ENCODE peak calls at places on chromosomes 16 and 17, in nine cellular contexts. One of them, this sample, is unnamed.

GRCh38 chr16:84138824-84139627 is 6.0 kb downstream of the HSDL1 start:
- DNase-seq in HuH-7.5: peak
- DNase-seq in frontal cortex: no peak
- DNase-seq in adipocyte: peak
- DNase-seq in HCEC 1CT: no peak
- DNase-seq in naive B cell: no peak
- DNase-seq in activated CD4-positive, alpha-beta T cell treated with anti-CD3 and anti-CD28 coated beads, Interleukin-2, amount 50 U/mL, for 1 hour: no peak
- DNase-seq in AG20443: peak
- DNase-seq in CD8-positive, alpha-beta memory T cell: peak
- DNase-seq in this sample: peak

GRCh38 chr17:79365836-79366831 is 244.7 kb downstream of the RBFOX3 start:
- DNase-seq in HuH-7.5: no peak
- DNase-seq in frontal cortex: no peak
- DNase-seq in adipocyte: no peak
- DNase-seq in HCEC 1CT: no peak
- DNase-seq in naive B cell: no peak
- DNase-seq in activated CD4-positive, alpha-beta T cell treated with anti-CD3 and anti-CD28 coated beads, Interleukin-2, amount 50 U/mL, for 1 hour: no peak
- DNase-seq in AG20443: no peak
- DNase-seq in CD8-positive, alpha-beta memory T cell: no peak
- DNase-seq in this sample: no peak

GRCh38 chr16:77437859-77438258 is 3.0 kb upstream of the ADAMTS18 start:
- DNase-seq in HuH-7.5: no peak
- DNase-seq in frontal cortex: no peak
- DNase-seq in adipocyte: no peak
- DNase-seq in HCEC 1CT: peak
- DNase-seq in naive B cell: no peak
- DNase-seq in activated CD4-positive, alpha-beta T cell treated with anti-CD3 and anti-CD28 coated beads, Interleukin-2, amount 50 U/mL, for 1 hour: no peak
- DNase-seq in AG20443: no peak
- DNase-seq in CD8-positive, alpha-beta memory T cell: no peak
- DNase-seq in this sample: no peak

GRCh38 chr16:17154981-17155380 is 315.8 kb downstream of the XYLT1 start:
- DNase-seq in HuH-7.5: no peak
- DNase-seq in frontal cortex: no peak
- DNase-seq in adipocyte: no peak
- DNase-seq in HCEC 1CT: no peak
- DNase-seq in naive B cell: peak
- DNase-seq in activated CD4-positive, alpha-beta T cell treated with anti-CD3 and anti-CD28 coated beads, Interleukin-2, amount 50 U/mL, for 1 hour: no peak
- DNase-seq in AG20443: no peak
- DNase-seq in CD8-positive, alpha-beta memory T cell: no peak
- DNase-seq in this sample: peak

GRCh38 chr17:78652913-78653312 is 75.7 kb upstream of the DNAH17 start:
- DNase-seq in HuH-7.5: no peak
- DNase-seq in frontal cortex: no peak
- DNase-seq in adipocyte: no peak
- DNase-seq in HCEC 1CT: no peak
- DNase-seq in naive B cell: no peak
- DNase-seq in activated CD4-positive, alpha-beta T cell treated with anti-CD3 and anti-CD28 coated beads, Interleukin-2, amount 50 U/mL, for 1 hour: no peak
- DNase-seq in AG20443: no peak
- DNase-seq in CD8-positive, alpha-beta memory T cell: no peak
- DNase-seq in this sample: no peak

GRCh38 chr17:17849863-17850373 is 13.1 kb upstream of the SREBF1 start:
- DNase-seq in HuH-7.5: no peak
- DNase-seq in frontal cortex: no peak
- DNase-seq in adipocyte: peak
- DNase-seq in HCEC 1CT: no peak
- DNase-seq in naive B cell: peak
- DNase-seq in activated CD4-positive, alpha-beta T cell treated with anti-CD3 and anti-CD28 coated beads, Interleukin-2, amount 50 U/mL, for 1 hour: peak
- DNase-seq in AG20443: peak
- DNase-seq in CD8-positive, alpha-beta memory T cell: peak
- DNase-seq in this sample: peak

GRCh38 chr16:51113254-51114125 is 37.6 kb downstream of the SALL1 start:
- DNase-seq in HuH-7.5: no peak
- DNase-seq in frontal cortex: no peak
- DNase-seq in adipocyte: no peak
- DNase-seq in HCEC 1CT: no peak
- DNase-seq in naive B cell: no peak
- DNase-seq in activated CD4-positive, alpha-beta T cell treated with anti-CD3 and anti-CD28 coated beads, Interleukin-2, amount 50 U/mL, for 1 hour: no peak
- DNase-seq in AG20443: no peak
- DNase-seq in CD8-positive, alpha-beta memory T cell: no peak
- DNase-seq in this sample: peak

GRCh38 chr17:39623356-39623950 is 3.3 kb upstream of the PPP1R1B start:
- DNase-seq in HuH-7.5: peak
- DNase-seq in frontal cortex: peak
- DNase-seq in adipocyte: peak
- DNase-seq in HCEC 1CT: peak
- DNase-seq in naive B cell: peak
- DNase-seq in activated CD4-positive, alpha-beta T cell treated with anti-CD3 and anti-CD28 coated beads, Interleukin-2, amount 50 U/mL, for 1 hour: peak
- DNase-seq in AG20443: peak
- DNase-seq in CD8-positive, alpha-beta memory T cell: peak
- DNase-seq in this sample: peak

GRCh38 chr17:7056386-7056785 is 12.5 kb upstream of the SLC16A11 start:
- DNase-seq in HuH-7.5: no peak
- DNase-seq in frontal cortex: no peak
- DNase-seq in adipocyte: peak
- DNase-seq in HCEC 1CT: peak
- DNase-seq in naive B cell: no peak
- DNase-seq in activated CD4-positive, alpha-beta T cell treated with anti-CD3 and anti-CD28 coated beads, Interleukin-2, amount 50 U/mL, for 1 hour: no peak
- DNase-seq in AG20443: no peak
- DNase-seq in CD8-positive, alpha-beta memory T cell: no peak
- DNase-seq in this sample: no peak

GRCh38 chr17:16377804-16378400 is 3.0 kb upstream of the UBB start:
- DNase-seq in HuH-7.5: no peak
- DNase-seq in frontal cortex: no peak
- DNase-seq in adipocyte: peak
- DNase-seq in HCEC 1CT: peak
- DNase-seq in naive B cell: no peak
- DNase-seq in activated CD4-positive, alpha-beta T cell treated with anti-CD3 and anti-CD28 coated beads, Interleukin-2, amount 50 U/mL, for 1 hour: no peak
- DNase-seq in AG20443: peak
- DNase-seq in CD8-positive, alpha-beta memory T cell: no peak
- DNase-seq in this sample: no peak

GRCh38 chr16:75584108-75584507 is 17.9 kb downstream of the GABARAPL2 start:
- DNase-seq in HuH-7.5: no peak
- DNase-seq in frontal cortex: no peak
- DNase-seq in adipocyte: no peak
- DNase-seq in HCEC 1CT: no peak
- DNase-seq in naive B cell: peak
- DNase-seq in activated CD4-positive, alpha-beta T cell treated with anti-CD3 and anti-CD28 coated beads, Interleukin-2, amount 50 U/mL, for 1 hour: no peak
- DNase-seq in AG20443: no peak
- DNase-seq in CD8-positive, alpha-beta memory T cell: no peak
- DNase-seq in this sample: no peak

GRCh38 chr17:75518201-75518600 is 1.9 kb downstream of the TSEN54 start:
- DNase-seq in HuH-7.5: no peak
- DNase-seq in frontal cortex: no peak
- DNase-seq in adipocyte: no peak
- DNase-seq in HCEC 1CT: no peak
- DNase-seq in naive B cell: peak
- DNase-seq in activated CD4-positive, alpha-beta T cell treated with anti-CD3 and anti-CD28 coated beads, Interleukin-2, amount 50 U/mL, for 1 hour: peak
- DNase-seq in AG20443: no peak
- DNase-seq in CD8-positive, alpha-beta memory T cell: peak
- DNase-seq in this sample: peak

This sample was measured in GM20000.